ENCODE peak calls at places on chromosomes 7 and 10, in six cellular contexts. O, Z, F, J, W and X are unnamed samples.

GRCh38 chr7:18520450-18521235 is 25.1 kb downstream of the HDAC9 start:
- DNase-seq in O (no peak), Z (no peak), F (no peak), J (no peak), W (no peak), X (no peak)

GRCh38 chr7:39017369-39017768 is 39.7 kb downstream of the POU6F2 start:
- DNase-seq in O (no peak), Z (no peak), F (no peak), J (no peak), W (no peak), X (no peak)

GRCh38 chr10:60707841-60708240 is 70.4 kb upstream of the CDK1 start:
- DNase-seq in O (no peak), Z (no peak), F (no peak), J (no peak), W (no peak), X (no peak)

GRCh38 chr7:93044147-93044810 is 73.5 kb downstream of the SAMD9 start:
- DNase-seq in O (no peak), Z (no peak), F (no peak), J (no peak), W (no peak), X (no peak)

GRCh38 chr7:44969049-44969700 is 9.6 kb downstream of the MYO1G start:
- DNase-seq in O (no peak), Z (no peak), F (no peak), J (no peak), W (no peak), X (no peak)

GRCh38 chr10:4549254-4549653 is 276.8 kb upstream of the AKR1E2 start:
- DNase-seq in O (no peak), Z (no peak), F (no peak), J (no peak), W (no peak), X (no peak)

GRCh38 chr7:46715579-46715978 is 794.5 kb upstream of the IGFBP3 start:
- DNase-seq in O (no peak), Z (no peak), F (no peak), J (no peak), W (no peak), X (no peak)

GRCh38 chr7:151796091-151796870 is 80.6 kb downstream of the PRKAG2 start:
- DNase-seq in O (no peak), Z (no peak), F (no peak), J (no peak), W (no peak), X (no peak)

GRCh38 chr7:378551-379455 is 88.8 kb downstream of the FOXL3 start:
- DNase-seq in O (no peak), Z (no peak), F (no peak), J (no peak), W (no peak), X (no peak)

GRCh38 chr7:71735961-71736556 is 604.1 kb downstream of the GALNT17 start:
- DNase-seq in O (peak), Z (no peak), F (no peak), J (peak), W (no peak), X (no peak)

GRCh38 chr7:73613954-73614735 is 10.2 kb downstream of the MLXIPL start:
- DNase-seq in O (no peak), Z (no peak), F (no peak), J (no peak), W (no peak), X (no peak)

GRCh38 chr7:8201846-8202441 is 60.0 kb downstream of the ICA1 start:
- DNase-seq in O (no peak), Z (no peak), F (no peak), J (no peak), W (no peak), X (no peak)

GRCh38 chr7:2750054-2750453 is 62.1 kb downstream of the AMZ1 start:
- DNase-seq in O (no peak), Z (no peak), F (no peak), J (no peak), W (no peak), X (no peak)

GRCh38 chr10:132359305-132360040 is 27.5 kb downstream of the LRRC27 start:
- DNase-seq in O (no peak), Z (no peak), F (no peak), J (no peak), W (no peak), X (no peak)

GRCh38 chr7:74479961-74480829 is 26.5 kb downstream of the GTF2IRD1 start:
- DNase-seq in O (peak), Z (peak), F (peak), J (peak), W (no peak), X (peak)

GRCh38 chr10:47349516-47349915 is 1.4 kb downstream of the RBP3 start:
- DNase-seq in O (no peak), Z (no peak), F (no peak), J (no peak), W (no peak), X (no peak)

GRCh38 chr10:86400705-86401587 is 34.4 kb upstream of the GRID1 start:
- DNase-seq in O (no peak), Z (no peak), F (no peak), J (no peak), W (no peak), X (no peak)

GRCh38 chr7:108413782-108414492 is 42.3 kb downstream of the NRCAM start:
- DNase-seq in O (no peak), Z (no peak), F (no peak), J (no peak), W (no peak), X (no peak)

GRCh38 chr10:112844681-112845080 is 105.4 kb upstream of the TCF7L2 start:
- DNase-seq in O (no peak), Z (no peak), F (no peak), J (no peak), W (no peak), X (no peak)

GRCh38 chr10:79440281-79440680 is 5.1 kb downstream of the ZCCHC24 start:
- DNase-seq in O (no peak), Z (no peak), F (no peak), J (no peak), W (no peak), X (no peak)